ENCODE peak calls at places on chromosomes 4 and X, in nine cellular contexts. V is nephron progenitor cell, H is heart right ventricle, B is GM23338, Y is stomach, C is tibial nerve, R is WTC11, N is AG10803, L is HFFc6. M is an unnamed sample.

GRCh38 chr4:87853108-87853507 is 20.3 kb downstream of the MEPE start:
- DNase-seq in V (no peak), H (no peak), B (peak), Y (no peak), C (peak), R (no peak), N (peak), L (peak), M (no peak)

GRCh38 chr4:66575024-66575696 is 904.9 kb upstream of the EPHA5 start:
- DNase-seq in V (no peak), H (no peak), B (no peak), Y (no peak), C (no peak), R (no peak), N (peak), L (peak), M (no peak)

GRCh38 chr4:148444296-148445070 is 2.3 kb upstream of the NR3C2 start:
- DNase-seq in V (peak), H (peak), B (peak), Y (peak), C (no peak), R (peak), N (no peak), L (no peak), M (peak)

GRCh38 chr4:142405021-142405991 is 440.8 kb downstream of the INPP4B start:
- DNase-seq in V (peak), H (peak), B (peak), Y (peak), C (peak), R (no peak), N (peak), L (peak), M (peak)

GRCh38 chr4:93791570-93792195 is 36.9 kb upstream of the ATOH1 start:
- DNase-seq in V (peak), H (no peak), B (peak), Y (peak), C (peak), R (peak), N (peak), L (peak), M (no peak)

GRCh38 chr4:76016383-76016782 is 6.9 kb downstream of the CXCL10 start:
- DNase-seq in V (no peak), H (no peak), B (peak), Y (no peak), C (no peak), R (no peak), N (no peak), L (no peak), M (no peak)

GRCh38 chrX:123835661-123836371 is 24.0 kb upstream of the XIAP start:
- DNase-seq in V (no peak), H (no peak), B (no peak), Y (no peak), C (no peak), R (no peak), N (peak), L (peak), M (no peak)

GRCh38 chr4:54050214-54050904 is 14.0 kb downstream of the CHIC2 start:
- DNase-seq in V (no peak), H (no peak), B (no peak), Y (no peak), C (no peak), R (no peak), N (no peak), L (peak), M (no peak)

GRCh38 chr4:74133786-74134499 is 24.0 kb upstream of the MTHFD2L start:
- DNase-seq in V (peak), H (peak), B (peak), Y (peak), C (peak), R (peak), N (peak), L (peak), M (no peak)

GRCh38 chr4:95728145-95728544 is 111.7 kb upstream of the PDHA2 start:
- DNase-seq in V (no peak), H (no peak), B (no peak), Y (no peak), C (peak), R (no peak), N (no peak), L (no peak), M (no peak)

GRCh38 chr4:81724925-81725329 is 253.2 kb upstream of the RASGEF1B start:
- DNase-seq in V (peak), H (peak), B (no peak), Y (peak), C (peak), R (no peak), N (no peak), L (no peak), M (peak)

GRCh38 chrX:38318606-38319005 is 8.7 kb downstream of the RPGR start:
- DNase-seq in V (no peak), H (no peak), B (no peak), Y (no peak), C (no peak), R (no peak), N (no peak), L (no peak), M (no peak)

GRCh38 chr4:140556372-140557085 is 12.2 kb downstream of the UCP1 start:
- DNase-seq in V (no peak), H (no peak), B (peak), Y (no peak), C (no peak), R (no peak), N (no peak), L (no peak), M (no peak)

GRCh38 chrX:38805294-38806053 is 4.2 kb downstream of the MID1IP1 start:
- DNase-seq in V (peak), H (peak), B (peak), Y (peak), C (peak), R (peak), N (peak), L (peak), M (peak)

GRCh38 chr4:32025840-32026459 is 1305.8 kb downstream of the PCDH7 start:
- DNase-seq in V (no peak), H (no peak), B (peak), Y (no peak), C (no peak), R (no peak), N (peak), L (no peak), M (no peak)

GRCh38 chr4:142194905-142195304 is 558.5 kb downstream of the IL15 start:
- DNase-seq in V (no peak), H (no peak), B (no peak), Y (no peak), C (no peak), R (no peak), N (peak), L (peak), M (no peak)

GRCh38 chr4:112519689-112520597 is 4.0 kb upstream of the NEUROG2 start:
- DNase-seq in V (peak), H (no peak), B (peak), Y (no peak), C (no peak), R (peak), N (no peak), L (no peak), M (no peak)

GRCh38 chr4:82865592-82865991 is 25.4 kb downstream of the SEC31A start:
- DNase-seq in V (no peak), H (no peak), B (no peak), Y (no peak), C (peak), R (no peak), N (peak), L (peak), M (no peak)

GRCh38 chr4:38004062-38004461 is 43.9 kb downstream of the PTTG2 start:
- DNase-seq in V (no peak), H (no peak), B (peak), Y (no peak), C (no peak), R (no peak), N (peak), L (no peak), M (no peak)

GRCh38 chrX:63561425-63561824 is 210.3 kb upstream of the SPIN4 start:
- DNase-seq in V (no peak), H (no peak), B (no peak), Y (no peak), C (no peak), R (no peak), N (no peak), L (no peak), M (no peak)

GRCh38 chr4:7186081-7186480 is 6.3 kb upstream of the SORCS2 start:
- DNase-seq in V (peak), H (no peak), B (peak), Y (no peak), C (no peak), R (peak), N (no peak), L (no peak), M (no peak)

GRCh38 chr4:173505924-173506779 is 23.9 kb downstream of the HAND2 start:
- DNase-seq in V (peak), H (peak), B (peak), Y (peak), C (peak), R (peak), N (peak), L (peak), M (no peak)

GRCh38 chrX:150362599-150363481 is at the start of gene MAMLD1:
- DNase-seq in V (peak), H (peak), B (peak), Y (peak), C (peak), R (peak), N (peak), L (peak), M (peak)

GRCh38 chr4:172596206-172596605 is 572.4 kb upstream of the GALNT7 start:
- DNase-seq in V (no peak), H (no peak), B (peak), Y (no peak), C (no peak), R (peak), N (no peak), L (no peak), M (no peak)

GRCh38 chrX:154372612-154373022 is 1.8 kb downstream of the FLNA start:
- DNase-seq in V (no peak), H (peak), B (no peak), Y (no peak), C (no peak), R (no peak), N (peak), L (peak), M (peak)

GRCh38 chr4:24763631-24764302 is 31.6 kb upstream of the SOD3 start:
- DNase-seq in V (no peak), H (no peak), B (no peak), Y (no peak), C (no peak), R (no peak), N (peak), L (peak), M (no peak)

GRCh38 chr4:113116414-113117345 is 67.2 kb downstream of the ANK2 start:
- DNase-seq in V (no peak), H (no peak), B (peak), Y (no peak), C (no peak), R (no peak), N (no peak), L (no peak), M (no peak)

GRCh38 chrX:43664258-43664657 is 8.2 kb downstream of the MAOA start:
- DNase-seq in V (no peak), H (no peak), B (no peak), Y (no peak), C (no peak), R (no peak), N (no peak), L (no peak), M (no peak)

GRCh38 chrX:134026732-134027311 is 41.4 kb upstream of the GPC3 start:
- DNase-seq in V (peak), H (no peak), B (peak), Y (peak), C (peak), R (peak), N (peak), L (no peak), M (no peak)

GRCh38 chr4:38949416-38950051 is 81.9 kb downstream of the FAM114A1 start:
- DNase-seq in V (no peak), H (no peak), B (no peak), Y (no peak), C (no peak), R (no peak), N (peak), L (peak), M (no peak)

GRCh38 chr4:7854211-7854610 is 85.5 kb downstream of the AFAP1 start:
- DNase-seq in V (no peak), H (no peak), B (no peak), Y (no peak), C (no peak), R (no peak), N (no peak), L (no peak), M (no peak)

DNA sequence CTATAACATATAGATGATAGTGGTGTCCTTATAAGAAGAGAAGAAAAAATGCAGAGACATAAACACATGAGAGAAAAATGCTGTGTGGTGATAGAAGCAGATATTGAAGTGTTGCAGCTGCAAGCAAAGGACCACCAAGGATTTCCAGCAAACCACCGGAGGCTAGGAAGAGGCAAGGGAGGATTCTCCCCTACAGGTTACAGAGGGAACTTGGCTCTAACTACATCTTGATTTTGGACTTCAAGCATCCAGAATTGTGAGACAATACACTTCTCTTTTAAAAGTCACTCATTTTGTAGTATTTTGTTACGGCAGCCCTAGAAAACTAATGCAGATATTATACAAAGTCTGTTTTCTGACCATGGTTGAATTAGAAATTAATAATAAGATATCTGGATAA is 30.4 kb upstream of the CHRDL1 start:
- DNase-seq in V (no peak), H (no peak), B (peak), Y (no peak), C (no peak), R (no peak), N (no peak), L (no peak), M (no peak)
- TF ChIP-seq CTCF in V (no peak), H (no peak), B (no peak), Y (no peak), C (no peak), R (no peak), N (no peak), L (no peak), M (no peak)

GRCh38 chr4:43778187-43778915 is 670.3 kb downstream of the KCTD8 start:
- DNase-seq in V (no peak), H (no peak), B (no peak), Y (no peak), C (no peak), R (no peak), N (no peak), L (no peak), M (no peak)

GRCh38 chr4:43781125-43781524 is 667.5 kb downstream of the KCTD8 start:
- DNase-seq in V (no peak), H (no peak), B (no peak), Y (no peak), C (no peak), R (no peak), N (no peak), L (no peak), M (no peak)

DNA sequence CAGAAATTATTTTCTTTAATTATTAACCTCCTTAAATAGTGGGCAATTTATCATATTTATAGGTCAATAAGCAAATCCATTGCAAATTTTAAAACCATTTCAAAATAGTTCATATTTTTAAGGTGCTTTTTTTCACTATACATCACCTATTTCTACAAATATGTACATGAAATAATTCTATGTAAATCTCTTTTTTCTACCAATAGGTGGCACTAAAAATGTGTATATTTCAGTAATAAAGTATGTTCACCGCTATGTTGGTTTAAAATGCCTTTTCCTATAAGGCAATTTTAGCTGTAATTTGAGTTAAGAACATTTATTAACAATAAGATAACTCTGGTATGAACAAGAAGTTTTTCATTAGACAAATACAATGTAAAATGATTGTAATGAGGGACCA is 672.2 kb downstream of the KCTD8 start:
- DNase-seq in V (no peak), H (no peak), B (peak), Y (no peak), C (no peak), R (no peak), N (no peak), L (no peak), M (no peak)
- TF ChIP-seq CTCF in V (peak), H (peak), B (no peak), Y (no peak), C (no peak), R (no peak), N (no peak), L (peak), M (no peak)

DNA sequence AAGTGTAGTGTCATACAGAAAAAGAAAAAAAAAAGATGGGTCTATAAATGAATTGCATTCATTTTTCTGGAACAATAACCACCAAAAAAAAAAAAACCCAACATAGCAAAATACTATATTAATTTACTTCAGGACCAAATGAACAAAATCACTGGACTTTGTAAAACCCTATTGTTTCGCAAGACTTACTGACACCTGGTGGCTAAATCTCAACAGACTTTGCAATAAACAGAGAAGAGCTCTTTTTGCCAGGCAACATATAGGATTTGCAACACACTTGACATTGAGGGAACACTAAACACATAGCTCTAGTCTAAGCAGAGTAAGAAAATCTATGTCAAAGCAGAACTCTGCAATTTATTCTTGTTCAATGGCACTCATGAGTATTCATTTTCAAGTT is 990.2 kb downstream of the STPG2 start:
- DNase-seq in V (peak), H (no peak), B (peak), Y (no peak), C (no peak), R (no peak), N (no peak), L (no peak), M (no peak)
- TF ChIP-seq CTCF in V (peak), H (no peak), B (peak), Y (no peak), C (no peak), R (no peak), N (no peak), L (peak), M (no peak)

GRCh38 chrX:50643525-50644137 is 170.4 kb downstream of the SHROOM4 start:
- DNase-seq in V (no peak), H (peak), B (no peak), Y (no peak), C (no peak), R (no peak), N (no peak), L (no peak), M (no peak)

GRCh38 chrX:50644496-50644895 is 169.5 kb downstream of the SHROOM4 start:
- DNase-seq in V (no peak), H (no peak), B (no peak), Y (no peak), C (no peak), R (no peak), N (no peak), L (no peak), M (no peak)

GRCh38 chrX:50648151-50648550 is 165.8 kb downstream of the SHROOM4 start:
- DNase-seq in V (no peak), H (no peak), B (no peak), Y (no peak), C (no peak), R (no peak), N (no peak), L (no peak), M (no peak)
- TF ChIP-seq CTCF in V (no peak), H (no peak), B (no peak), Y (no peak), C (no peak), R (no peak), N (no peak), L (no peak), M (no peak)

GRCh38 chrX:12770440-12770839 is 20.8 kb upstream of the PRPS2 start:
- DNase-seq in V (no peak), H (no peak), B (peak), Y (no peak), C (no peak), R (no peak), N (peak), L (peak), M (no peak)
- TF ChIP-seq CTCF in V (peak), H (peak), B (peak), Y (no peak), C (no peak), R (peak), N (peak), L (peak), M (peak)

GRCh38 chr4:40349561-40350198 is 14.5 kb downstream of the CHRNA9 start:
- DNase-seq in V (no peak), H (no peak), B (no peak), Y (no peak), C (no peak), R (no peak), N (peak), L (peak), M (no peak)
- TF ChIP-seq CTCF in V (no peak), H (no peak), B (no peak), Y (no peak), C (no peak), R (no peak), N (no peak), L (no peak), M (no peak)

GRCh38 chr4:98745372-98745771 is 87.0 kb upstream of the TSPAN5 start:
- DNase-seq in V (no peak), H (no peak), B (peak), Y (no peak), C (no peak), R (peak), N (peak), L (peak), M (no peak)
- TF ChIP-seq CTCF in V (no peak), H (peak), B (peak), Y (no peak), C (no peak), R (no peak), N (peak), L (peak), M (no peak)

GRCh38 chr4:23733476-23733875 is 156.4 kb downstream of the PPARGC1A start:
- DNase-seq in V (no peak), H (no peak), B (no peak), Y (no peak), C (no peak), R (no peak), N (no peak), L (no peak), M (no peak)
- TF ChIP-seq CTCF in V (no peak), H (no peak), B (no peak), Y (no peak), C (no peak), R (no peak), N (no peak), L (no peak), M (no peak)

GRCh38 chr4:1767770-1768366 is 25.2 kb upstream of the FGFR3 start:
- DNase-seq in V (peak), H (no peak), B (peak), Y (peak), C (no peak), R (peak), N (peak), L (no peak), M (no peak)
- TF ChIP-seq CTCF in V (peak), H (peak), B (peak), Y (no peak), C (no peak), R (no peak), N (peak), L (peak), M (no peak)